ENCODE peak calls at places on chromosomes 5 and 9, in four cellular contexts. E is cardiac fibroblast, Y is breast epithelium, S is nephron progenitor cell. O is an unnamed sample.

GRCh38 chr5:139392678-139393496 is 2.0 kb downstream of the PROB1 start:
- DNase-seq in E (peak; percentile 56), Y (no peak), S (peak; percentile 87), O (peak; percentile 91)

GRCh38 chr5:63351164-63351563 is 611.1 kb downstream of the HTR1A start:
- DNase-seq in E (no peak), Y (no peak), S (no peak), O (no peak)

GRCh38 chr5:147906326-147907095 is at the start of gene C5orf46:
- DNase-seq in E (peak; percentile 21), Y (no peak), S (no peak), O (no peak)

GRCh38 chr5:169567079-169567478 is 16.5 kb upstream of the SPDL1 start:
- DNase-seq in E (peak; percentile 52), Y (no peak), S (peak; percentile 50), O (no peak)

GRCh38 chr9:75169623-75170022 is 81.3 kb downstream of the OSTF1 start:
- DNase-seq in E (peak; percentile 87), Y (no peak), S (no peak), O (no peak)

GRCh38 chr9:26175264-26175663 is 497.0 kb upstream of the TUSC1 start:
- DNase-seq in E (no peak), Y (peak; percentile 19), S (no peak), O (no peak)

GRCh38 chr5:148998174-148998797 is 64.6 kb downstream of the SH3TC2 start:
- DNase-seq in E (peak; percentile 76), Y (peak; percentile 35), S (no peak), O (peak; percentile 33)

GRCh38 chr9:129509508-129509907 is 111.4 kb downstream of the C9orf50 start:
- DNase-seq in E (peak; percentile 73), Y (no peak), S (no peak), O (no peak)

GRCh38 chr5:180352116-180352975 is 790 bp downstream of the GFPT2 start:
- DNase-seq in E (peak; percentile 57), Y (peak; percentile 24), S (peak; percentile 68), O (no peak)

GRCh38 chr9:114366334-114367128 is 21.3 kb downstream of the AKNA start:
- DNase-seq in E (peak; percentile 88), Y (no peak), S (no peak), O (peak; percentile 61)

GRCh38 chr5:61322738-61323429 is 9.2 kb upstream of the ZSWIM6 start:
- DNase-seq in E (peak; percentile 76), Y (no peak), S (no peak), O (no peak)

GRCh38 chr9:92631452-92632211 is 38.3 kb downstream of the IPPK start:
- DNase-seq in E (no peak), Y (no peak), S (no peak), O (no peak)

GRCh38 chr5:138725153-138725884 is 27.9 kb upstream of the CTNNA1 start:
- DNase-seq in E (peak; percentile 79), Y (peak; percentile 96), S (peak; percentile 24), O (no peak)

GRCh38 chr9:123860603-123861002 is 69.3 kb downstream of the DENND1A start:
- DNase-seq in E (no peak), Y (no peak), S (no peak), O (no peak)

GRCh38 chr5:139141841-139142240 is 56.3 kb downstream of the SIL1 start:
- DNase-seq in E (peak; percentile 87), Y (peak; percentile 47), S (no peak), O (no peak)

GRCh38 chr5:36240779-36241635 is 718 bp downstream of the NADK2 start:
- DNase-seq in E (peak; percentile 72), Y (peak; percentile 34), S (peak; percentile 72), O (peak; percentile 69)

GRCh38 chr9:77599492-77599891 is 48.6 kb downstream of the GNA14 start:
- DNase-seq in E (peak; percentile 22), Y (no peak), S (no peak), O (no peak)

GRCh38 chr9:6484210-6484609 is 71.2 kb downstream of the UHRF2 start:
- DNase-seq in E (no peak), Y (no peak), S (no peak), O (no peak)

GRCh38 chr9:109939698-109940342 is 159.8 kb downstream of the PALM2AKAP2 start:
- DNase-seq in E (no peak), Y (no peak), S (no peak), O (no peak)

GRCh38 chr5:40879163-40879942 is 29.9 kb upstream of the C7 start:
- DNase-seq in E (peak; percentile 48), Y (no peak), S (no peak), O (peak; percentile 38)

GRCh38 chr5:137415231-137415681 is 83.9 kb downstream of the SPOCK1 start:
- DNase-seq in E (peak; percentile 59), Y (no peak), S (no peak), O (no peak)

GRCh38 chr5:44532981-44533380 is 143.8 kb upstream of the FGF10 start:
- DNase-seq in E (no peak), Y (no peak), S (no peak), O (no peak)

GRCh38 chr5:44538831-44539539 is 149.8 kb upstream of the FGF10 start:
- DNase-seq in E (no peak), Y (no peak), S (no peak), O (no peak)

GRCh38 chr5:44542470-44542869 is 153.2 kb upstream of the FGF10 start:
- DNase-seq in E (no peak), Y (no peak), S (no peak), O (no peak)

DNA sequence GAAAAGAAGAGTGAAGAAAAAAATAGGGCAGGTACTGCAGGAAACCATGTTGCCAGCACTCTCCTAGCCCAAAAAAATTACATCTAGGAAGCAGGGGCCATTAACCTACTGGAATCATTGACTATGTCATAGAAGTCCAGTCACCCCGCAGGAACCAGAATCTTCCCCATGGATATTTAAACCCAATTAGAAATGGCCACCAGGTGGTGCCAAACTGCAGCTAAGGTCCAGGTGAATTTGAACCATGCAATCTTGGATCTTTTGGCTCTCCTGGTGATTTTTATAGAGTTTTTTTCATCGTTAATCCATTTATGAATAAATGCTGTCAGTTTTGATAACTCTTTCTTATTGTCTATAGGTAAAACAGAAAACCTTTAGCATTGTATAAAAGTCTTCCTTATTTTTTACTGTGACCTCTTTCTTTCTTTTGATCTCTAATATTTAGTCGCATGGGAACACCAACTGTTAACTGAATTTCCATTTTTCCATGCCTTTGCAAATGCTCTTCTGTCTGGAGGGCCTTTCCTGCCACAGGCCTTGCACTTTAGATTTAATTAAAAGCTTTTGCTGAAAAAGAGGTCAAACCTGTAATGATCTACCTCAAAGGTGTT is 147.5 kb upstream of the FGF10 start:
- DNase-seq in E (peak; percentile 31), Y (no peak), S (peak; percentile 53), O (peak; percentile 32)
- TF ChIP-seq CTCF in E (peak; percentile 38), Y (no peak), S (peak; percentile 80), O (peak; percentile 48)

DNA sequence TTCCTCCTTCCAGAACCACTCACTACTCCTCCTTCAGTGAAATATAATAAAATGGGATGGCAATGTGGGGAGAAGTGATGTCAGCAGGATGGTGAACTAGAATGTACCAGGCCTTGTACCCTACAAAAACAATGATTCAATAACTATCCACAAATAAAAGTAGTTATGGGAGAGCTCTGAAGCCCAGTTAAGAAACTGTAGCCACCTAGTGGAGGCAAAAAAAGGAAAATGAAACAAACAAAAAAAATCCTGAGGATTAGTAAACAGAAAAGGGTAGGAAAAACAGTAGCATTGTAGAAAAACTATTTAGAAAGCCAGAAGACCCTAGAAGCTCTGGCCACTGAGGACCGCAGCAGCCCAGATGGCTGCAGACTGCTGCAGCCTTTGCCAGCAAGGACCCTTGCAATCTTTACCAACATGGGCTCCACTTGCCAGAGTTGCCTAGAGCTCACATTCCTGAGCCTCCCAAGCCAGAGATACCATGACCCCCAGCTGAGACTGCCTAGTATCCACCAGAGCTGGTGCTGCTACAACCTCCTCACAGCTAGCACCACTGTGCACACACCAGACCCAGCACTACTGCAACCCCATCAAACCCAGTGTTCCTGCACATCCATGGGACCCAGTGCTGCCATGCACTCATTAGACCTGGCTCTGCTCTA is 259.7 kb upstream of the MSX2 start:
- DNase-seq in E (no peak), Y (no peak), S (no peak), O (no peak)
- TF ChIP-seq CTCF in E (peak; percentile 2), Y (no peak), S (no peak), O (no peak)

GRCh38 chr5:97877578-97877977 is 694.5 kb upstream of the RIOK2 start:
- DNase-seq in E (no peak), Y (no peak), S (no peak), O (no peak)
- TF ChIP-seq CTCF in E (no peak), Y (no peak), S (no peak), O (no peak)

GRCh38 chr5:13816126-13816525 is 128.4 kb downstream of the DNAH5 start:
- DNase-seq in E (no peak), Y (no peak), S (no peak), O (no peak)

GRCh38 chr5:13809921-13810320 is 134.6 kb downstream of the DNAH5 start:
- DNase-seq in E (no peak), Y (no peak), S (no peak), O (no peak)

GRCh38 chr5:13814293-13814692 is 130.2 kb downstream of the DNAH5 start:
- DNase-seq in E (no peak), Y (no peak), S (no peak), O (no peak)
- TF ChIP-seq CTCF in E (no peak), Y (no peak), S (no peak), O (no peak)

GRCh38 chr5:134171972-134172371 is 4.8 kb downstream of the SKP1 start:
- DNase-seq in E (no peak), Y (peak; percentile 50), S (no peak), O (no peak)
- TF ChIP-seq CTCF in E (no peak), Y (no peak), S (no peak), O (no peak)

O was measured in GM13976.